ENCODE peak calls at places on chromosomes 12 and 14, in ten cellular contexts. G is heart right ventricle; C is aorta; I is CD4-positive, alpha-beta memory T cell; T is A549; B is stomach; A is heart left ventricle; Y is AG04450; R is iPS DF 6.9; S is CD8-positive, alpha-beta memory T cell. P is an unnamed sample.
A peak's percentile ranks its signal among the peaks of the same experiment; 100 is the strongest.

GRCh38 chr12:45989277-45989856 is 1.0 kb downstream of the SCAF11 start:
- DNase-seq in G (no peak), C (no peak), I (peak; percentile 57), T (no peak), B (peak; percentile 68), A (no peak), Y (no peak), R (no peak), S (no peak), P (no peak)

GRCh38 chr14:35565896-35566464 is 32.0 kb downstream of the INSM2 start:
- DNase-seq in G (no peak), C (no peak), I (no peak), T (no peak), B (no peak), A (no peak), Y (no peak), R (no peak), S (no peak), P (no peak)

GRCh38 chr12:10361622-10362021 is 28.2 kb downstream of the KLRK1 start:
- DNase-seq in G (no peak), C (no peak), I (no peak), T (no peak), B (no peak), A (no peak), Y (peak; percentile 27), R (no peak), S (no peak), P (no peak)

GRCh38 chr14:21039585-21040369 is 2.4 kb upstream of the RNASE7 start:
- DNase-seq in G (no peak), C (peak; percentile 56), I (peak; percentile 40), T (peak; percentile 63), B (peak; percentile 49), A (peak; percentile 61), Y (peak; percentile 26), R (peak; percentile 41), S (no peak), P (peak; percentile 65)

GRCh38 chr14:34713681-34714319 is 593 bp downstream of the CFL2 start:
- DNase-seq in G (peak; percentile 9), C (peak; percentile 64), I (peak; percentile 25), T (peak; percentile 51), B (peak; percentile 27), A (peak; percentile 33), Y (no peak), R (no peak), S (no peak), P (peak; percentile 26)

GRCh38 chr12:3083241-3083921 is 6.2 kb downstream of the TSPAN9 start:
- DNase-seq in G (no peak), C (no peak), I (no peak), T (no peak), B (no peak), A (no peak), Y (no peak), R (no peak), S (no peak), P (no peak)

GRCh38 chr14:57066887-57067513 is 201.7 kb downstream of the EXOC5 start:
- DNase-seq in G (no peak), C (no peak), I (no peak), T (peak; percentile 52), B (peak; percentile 48), A (no peak), Y (no peak), R (peak; percentile 22), S (no peak), P (peak; percentile 82)

GRCh38 chr12:93706824-93707223 is 29.6 kb downstream of the CRADD start:
- DNase-seq in G (no peak), C (no peak), I (no peak), T (no peak), B (no peak), A (no peak), Y (no peak), R (no peak), S (no peak), P (no peak)

GRCh38 chr12:12488296-12488695 is 74.4 kb downstream of the DUSP16 start:
- DNase-seq in G (no peak), C (no peak), I (no peak), T (no peak), B (no peak), A (no peak), Y (no peak), R (no peak), S (no peak), P (no peak)

GRCh38 chr14:95291859-95292542 is 27.7 kb downstream of the CLMN start:
- DNase-seq in G (peak; percentile 76), C (peak; percentile 75), I (no peak), T (peak; percentile 50), B (peak; percentile 63), A (peak; percentile 86), Y (no peak), R (no peak), S (no peak), P (no peak)

GRCh38 chr12:39990122-39991101 is 115.5 kb downstream of the SLC2A13 start:
- DNase-seq in G (peak; percentile 40), C (peak; percentile 53), I (peak; percentile 33), T (peak; percentile 53), B (peak; percentile 71), A (peak; percentile 15), Y (peak; percentile 2), R (no peak), S (peak; percentile 26), P (peak; percentile 22)

GRCh38 chr12:90897981-90898380 is 57.0 kb downstream of the CCER1 start:
- DNase-seq in G (no peak), C (no peak), I (no peak), T (no peak), B (no peak), A (no peak), Y (no peak), R (no peak), S (no peak), P (no peak)

GRCh38 chr14:75280448-75280830 is 1.8 kb downstream of the FOS start:
- DNase-seq in G (no peak), C (no peak), I (no peak), T (no peak), B (no peak), A (no peak), Y (no peak), R (no peak), S (no peak), P (no peak)

GRCh38 chr12:106032141-106032925 is 106.4 kb downstream of the NUAK1 start:
- DNase-seq in G (no peak), C (no peak), I (no peak), T (peak; percentile 58), B (no peak), A (no peak), Y (no peak), R (no peak), S (no peak), P (no peak)

GRCh38 chr14:54567224-54567633 is 301 bp downstream of the SAMD4A start:
- DNase-seq in G (no peak), C (peak; percentile 69), I (no peak), T (peak; percentile 35), B (peak; percentile 26), A (peak; percentile 37), Y (no peak), R (no peak), S (no peak), P (peak; percentile 69)

GRCh38 chr14:70947739-70948138 is 40.5 kb downstream of the PCNX1 start:
- DNase-seq in G (no peak), C (no peak), I (no peak), T (no peak), B (no peak), A (no peak), Y (no peak), R (no peak), S (no peak), P (no peak)
- H3K9me3 ChIP-seq in G (no peaks in the 10 kb centered on the region), C (peaks cover 2% of the 10 kb centered on the region), I (peaks cover 13% of the 10 kb centered on the region), T (peaks cover 10% of the 10 kb centered on the region), B (peaks cover 5% of the 10 kb centered on the region), A (peaks cover 27% of the 10 kb centered on the region), Y (peaks cover 14% of the 10 kb centered on the region), R (peaks cover 6% of the 10 kb centered on the region), S (peaks cover 14% of the 10 kb centered on the region), P (peaks cover 14% of the 10 kb centered on the region)

GRCh38 chr12:41013921-41014642 is 174.0 kb upstream of the PDZRN4 start:
- DNase-seq in G (no peak), C (no peak), I (no peak), T (no peak), B (no peak), A (no peak), Y (no peak), R (no peak), S (no peak), P (no peak)

GRCh38 chr12:41008472-41008871 is 179.6 kb upstream of the PDZRN4 start:
- DNase-seq in G (no peak), C (no peak), I (no peak), T (peak; percentile 11), B (no peak), A (no peak), Y (no peak), R (no peak), S (no peak), P (no peak)

GRCh38 chr12:41014643-41015020 is 173.5 kb upstream of the PDZRN4 start:
- DNase-seq in G (no peak), C (no peak), I (no peak), T (peak; percentile 52), B (no peak), A (no peak), Y (no peak), R (no peak), S (no peak), P (no peak)

GRCh38 chr12:41011939-41012338 is 176.2 kb upstream of the PDZRN4 start:
- DNase-seq in G (no peak), C (no peak), I (no peak), T (peak; percentile 16), B (no peak), A (no peak), Y (no peak), R (peak; percentile 13), S (no peak), P (no peak)
- H3K9me3 ChIP-seq in G (no peaks in the 10 kb centered on the region), C (no peaks in the 10 kb centered on the region), I (peaks cover 4% of the 10 kb centered on the region), T (peaks cover 52% of the 10 kb centered on the region), B (no peaks in the 10 kb centered on the region), A (peaks cover 15% of the 10 kb centered on the region), Y (peaks cover 9% of the 10 kb centered on the region), R (peaks cover 5% of the 10 kb centered on the region), S (peaks cover 3% of the 10 kb centered on the region), P (peaks cover 7% of the 10 kb centered on the region)

DNA sequence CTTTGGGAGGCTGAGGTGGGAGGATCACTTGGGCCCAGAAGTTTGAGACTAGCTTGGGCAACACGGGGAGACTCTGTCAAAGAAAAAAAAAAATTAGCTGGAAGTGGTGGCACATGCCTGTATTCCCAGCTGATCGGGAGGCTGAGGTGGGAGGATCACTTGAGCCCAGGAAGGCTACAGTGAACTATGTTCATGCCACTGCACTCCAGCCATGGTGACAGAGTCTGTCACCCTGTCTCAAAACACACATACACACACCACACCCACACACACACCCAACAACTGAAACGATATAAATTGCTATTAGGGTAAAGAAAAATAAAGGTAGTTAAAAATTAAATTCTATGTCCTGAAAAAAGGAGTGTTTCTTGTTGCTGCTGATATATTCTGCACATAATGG is 7.9 kb downstream of the PPP1R12A start:
- DNase-seq in G (no peak), C (no peak), I (no peak), T (no peak), B (no peak), A (no peak), Y (no peak), R (no peak), S (no peak), P (no peak)
- H3K9me3 ChIP-seq in G (no peaks in the 10 kb centered on the region), C (no peaks in the 10 kb centered on the region), I (no peaks in the 10 kb centered on the region), T (no peaks in the 10 kb centered on the region), B (no peaks in the 10 kb centered on the region), A (no peaks in the 10 kb centered on the region), Y (no peaks in the 10 kb centered on the region), R (no peaks in the 10 kb centered on the region), S (no peaks in the 10 kb centered on the region), P (no peaks in the 10 kb centered on the region)

GRCh38 chr12:17148706-17149105 is 542.7 kb upstream of the LMO3 start:
- DNase-seq in G (no peak), C (no peak), I (no peak), T (peak; percentile 9), B (no peak), A (no peak), Y (no peak), R (no peak), S (no peak), P (no peak)

GRCh38 chr12:17151917-17152316 is 546.0 kb upstream of the LMO3 start:
- DNase-seq in G (no peak), C (no peak), I (no peak), T (no peak), B (no peak), A (no peak), Y (no peak), R (no peak), S (no peak), P (no peak)
- H3K9me3 ChIP-seq in G (no peaks in the 10 kb centered on the region), C (peaks cover 2% of the 10 kb centered on the region), I (no peaks in the 10 kb centered on the region), T (peaks cover 16% of the 10 kb centered on the region), B (no peaks in the 10 kb centered on the region), A (peaks cover 18% of the 10 kb centered on the region), Y (peaks cover 20% of the 10 kb centered on the region), R (no peaks in the 10 kb centered on the region), S (no peaks in the 10 kb centered on the region), P (no peaks in the 10 kb centered on the region)